ENCODE peak calls at places on chromosomes 6 and 20, in eight cellular contexts. One of them, this sample, is unnamed.

GRCh38 chr6:147268254-147268653 is 64.0 kb downstream of the STXBP5 start:
- DNase-seq in endothelial cell of umbilical vein: peak
- DNase-seq in GM12878: no peak
- DNase-seq in A549: no peak
- DNase-seq in SK-N-SH: no peak
- DNase-seq in HCT116: no peak
- DNase-seq in K562: no peak
- DNase-seq in HepG2: no peak
- DNase-seq in this sample: no peak

GRCh38 chr6:44049989-44050871 is 77.0 kb downstream of the MRPL14 start:
- DNase-seq in endothelial cell of umbilical vein: no peak
- DNase-seq in GM12878: no peak
- DNase-seq in A549: no peak
- DNase-seq in SK-N-SH: no peak
- DNase-seq in HCT116: no peak
- DNase-seq in K562: no peak
- DNase-seq in HepG2: no peak
- DNase-seq in this sample: no peak

GRCh38 chr20:9228774-9229450 is 160.0 kb downstream of the PLCB4 start:
- DNase-seq in endothelial cell of umbilical vein: no peak
- DNase-seq in GM12878: no peak
- DNase-seq in A549: no peak
- DNase-seq in SK-N-SH: no peak
- DNase-seq in HCT116: no peak
- DNase-seq in K562: no peak
- DNase-seq in HepG2: no peak
- DNase-seq in this sample: no peak

GRCh38 chr6:52725530-52726192 is 37.6 kb downstream of the GSTA2 start:
- DNase-seq in endothelial cell of umbilical vein: no peak
- DNase-seq in GM12878: no peak
- DNase-seq in A549: peak
- DNase-seq in SK-N-SH: no peak
- DNase-seq in HCT116: no peak
- DNase-seq in K562: no peak
- DNase-seq in HepG2: peak
- DNase-seq in this sample: no peak

GRCh38 chr6:157063176-157063934 is 260.0 kb downstream of the TMEM242 start:
- DNase-seq in endothelial cell of umbilical vein: no peak
- DNase-seq in GM12878: no peak
- DNase-seq in A549: no peak
- DNase-seq in SK-N-SH: no peak
- DNase-seq in HCT116: no peak
- DNase-seq in K562: no peak
- DNase-seq in HepG2: no peak
- DNase-seq in this sample: no peak

GRCh38 chr6:139474145-139475108 is 100.0 kb upstream of the CITED2 start:
- DNase-seq in endothelial cell of umbilical vein: no peak
- DNase-seq in GM12878: no peak
- DNase-seq in A549: no peak
- DNase-seq in SK-N-SH: no peak
- DNase-seq in HCT116: no peak
- DNase-seq in K562: peak
- DNase-seq in HepG2: no peak
- DNase-seq in this sample: peak

GRCh38 chr6:63888416-63888815 is 252.8 kb downstream of the PHF3 start:
- DNase-seq in endothelial cell of umbilical vein: no peak
- DNase-seq in GM12878: no peak
- DNase-seq in A549: no peak
- DNase-seq in SK-N-SH: no peak
- DNase-seq in HCT116: no peak
- DNase-seq in K562: no peak
- DNase-seq in HepG2: no peak
- DNase-seq in this sample: no peak

GRCh38 chr20:49594143-49594928 is 26.4 kb upstream of the PTGIS start:
- DNase-seq in endothelial cell of umbilical vein: peak
- DNase-seq in GM12878: no peak
- DNase-seq in A549: no peak
- DNase-seq in SK-N-SH: no peak
- DNase-seq in HCT116: no peak
- DNase-seq in K562: no peak
- DNase-seq in HepG2: no peak
- DNase-seq in this sample: peak

DNA sequence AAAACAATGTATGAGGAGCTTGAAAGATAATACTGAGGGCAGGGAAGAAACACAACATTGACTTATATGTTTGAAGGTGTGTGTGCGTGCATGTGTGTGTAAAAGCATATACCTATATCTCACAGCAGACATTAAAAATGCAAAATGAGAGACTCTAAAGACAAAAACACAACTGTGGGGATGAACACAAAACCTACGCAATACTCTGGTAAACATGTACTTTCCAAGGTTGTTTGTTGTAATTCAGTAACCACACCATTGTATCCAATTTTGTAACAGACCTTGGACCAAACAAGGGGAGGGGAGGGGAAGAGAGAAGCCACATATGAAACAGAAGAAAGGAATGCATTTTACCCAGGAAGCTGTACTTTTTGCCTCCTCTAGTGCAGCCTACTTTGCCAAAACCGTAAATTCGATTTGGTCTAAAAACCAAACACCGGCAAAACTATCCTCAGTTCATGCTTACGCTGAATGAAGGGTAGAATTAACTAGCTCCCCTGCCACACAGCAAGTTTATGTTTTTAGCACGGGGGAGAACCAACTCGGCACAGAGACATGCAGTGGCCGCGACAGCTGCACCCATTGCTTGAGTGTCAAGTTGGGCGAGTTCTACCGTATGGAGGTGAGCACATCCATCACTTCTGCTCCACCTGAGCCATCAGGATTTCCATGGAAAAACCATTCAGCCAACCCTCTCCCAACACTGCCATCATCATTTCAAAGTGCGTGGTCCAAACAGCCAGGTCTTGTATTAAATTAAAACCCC is 50.0 kb downstream of the CNKSR3 start:
- DNase-seq in endothelial cell of umbilical vein: no peak
- DNase-seq in GM12878: no peak
- DNase-seq in A549: no peak
- DNase-seq in SK-N-SH: no peak
- DNase-seq in HCT116: no peak
- DNase-seq in K562: no peak
- DNase-seq in HepG2: peak
- DNase-seq in this sample: no peak
- TF ChIP-seq MAX in endothelial cell of umbilical vein: no peak
- TF ChIP-seq MAX in GM12878: no peak
- TF ChIP-seq MAX in A549: no peak
- TF ChIP-seq MAX in SK-N-SH: no peak
- TF ChIP-seq MAX in HCT116: no peak
- TF ChIP-seq MAX in K562: no peak
- TF ChIP-seq MAX in HepG2: peak
- TF ChIP-seq MAX in this sample: no peak

DNA sequence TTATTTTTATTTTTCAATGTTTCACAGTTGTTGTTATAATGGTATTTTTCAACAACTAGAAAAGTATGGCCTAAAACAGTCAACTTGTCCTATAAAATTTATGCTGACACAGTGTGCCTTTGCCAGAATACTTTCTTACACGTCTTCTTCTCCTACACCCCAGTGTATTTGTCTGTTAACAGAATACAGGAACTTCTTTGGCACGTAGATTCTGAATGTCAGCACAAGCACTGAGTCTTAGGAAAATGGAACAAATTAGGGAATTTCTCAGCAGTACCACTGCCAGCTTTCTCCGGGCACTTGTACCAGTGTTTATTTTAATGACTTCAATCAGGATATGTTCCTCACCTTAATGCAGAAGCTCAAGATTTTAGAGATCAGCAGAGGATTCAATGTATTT is 26.7 kb upstream of the AKIRIN2 start:
- DNase-seq in endothelial cell of umbilical vein: no peak
- DNase-seq in GM12878: no peak
- DNase-seq in A549: no peak
- DNase-seq in SK-N-SH: no peak
- DNase-seq in HCT116: no peak
- DNase-seq in K562: no peak
- DNase-seq in HepG2: no peak
- DNase-seq in this sample: no peak
- H3K4me3 ChIP-seq in endothelial cell of umbilical vein: no peak
- H3K4me3 ChIP-seq in GM12878: no peak
- H3K4me3 ChIP-seq in A549: no peak
- H3K4me3 ChIP-seq in SK-N-SH: no peak
- H3K4me3 ChIP-seq in HCT116: no peak
- H3K4me3 ChIP-seq in K562: peak
- H3K4me3 ChIP-seq in HepG2: no peak
- H3K4me3 ChIP-seq in this sample: no peak

GRCh38 chr20:10357974-10358373 is 76.0 kb downstream of the MKKS start:
- DNase-seq in endothelial cell of umbilical vein: peak
- DNase-seq in GM12878: no peak
- DNase-seq in A549: peak
- DNase-seq in SK-N-SH: peak
- DNase-seq in HCT116: no peak
- DNase-seq in K562: peak
- DNase-seq in HepG2: no peak
- DNase-seq in this sample: no peak
- TF ChIP-seq CTCF in endothelial cell of umbilical vein: peak
- TF ChIP-seq CTCF in GM12878: no peak
- TF ChIP-seq CTCF in A549: peak
- TF ChIP-seq CTCF in SK-N-SH: peak
- TF ChIP-seq CTCF in HCT116: peak
- TF ChIP-seq CTCF in K562: no peak
- TF ChIP-seq CTCF in HepG2: no peak
- TF ChIP-seq CTCF in this sample: no peak

GRCh38 chr6:89830385-89830809 is 717 bp downstream of the CASP8AP2 start:
- DNase-seq in endothelial cell of umbilical vein: no peak
- DNase-seq in GM12878: no peak
- DNase-seq in A549: no peak
- DNase-seq in SK-N-SH: peak
- DNase-seq in HCT116: no peak
- DNase-seq in K562: no peak
- DNase-seq in HepG2: no peak
- DNase-seq in this sample: peak

GRCh38 chr6:89829591-89830384 is at the start of gene CASP8AP2:
- DNase-seq in endothelial cell of umbilical vein: peak
- DNase-seq in GM12878: peak
- DNase-seq in A549: peak
- DNase-seq in SK-N-SH: peak
- DNase-seq in HCT116: peak
- DNase-seq in K562: peak
- DNase-seq in HepG2: peak
- DNase-seq in this sample: peak

GRCh38 chr6:89836637-89837222 is 7.0 kb downstream of the CASP8AP2 start:
- DNase-seq in endothelial cell of umbilical vein: no peak
- DNase-seq in GM12878: no peak
- DNase-seq in A549: no peak
- DNase-seq in SK-N-SH: no peak
- DNase-seq in HCT116: no peak
- DNase-seq in K562: no peak
- DNase-seq in HepG2: no peak
- DNase-seq in this sample: peak

GRCh38 chr6:89840538-89840937 is 10.9 kb downstream of the CASP8AP2 start:
- DNase-seq in endothelial cell of umbilical vein: peak
- DNase-seq in GM12878: no peak
- DNase-seq in A549: peak
- DNase-seq in SK-N-SH: peak
- DNase-seq in HCT116: no peak
- DNase-seq in K562: no peak
- DNase-seq in HepG2: no peak
- DNase-seq in this sample: peak

GRCh38 chr6:89834884-89835792 is 5.5 kb downstream of the CASP8AP2 start:
- DNase-seq in endothelial cell of umbilical vein: no peak
- DNase-seq in GM12878: peak
- DNase-seq in A549: no peak
- DNase-seq in SK-N-SH: no peak
- DNase-seq in HCT116: no peak
- DNase-seq in K562: no peak
- DNase-seq in HepG2: no peak
- DNase-seq in this sample: no peak
- TF ChIP-seq MAX in endothelial cell of umbilical vein: no peak
- TF ChIP-seq MAX in GM12878: no peak
- TF ChIP-seq MAX in A549: no peak
- TF ChIP-seq MAX in SK-N-SH: no peak
- TF ChIP-seq MAX in HCT116: no peak
- TF ChIP-seq MAX in K562: no peak
- TF ChIP-seq MAX in HepG2: no peak
- TF ChIP-seq MAX in this sample: no peak